ENCODE peak calls at places on chromosomes 2 and 18, in eight cellular contexts. D is stomach, P is cardiac muscle cell, U is OCI-LY7, A is IMR-90, E is GM06990, M is fibroblast of lung, N is lower lobe of right lung. W is an unnamed sample.
A peak's percentile ranks its signal among the peaks of the same experiment; 100 is the strongest.

GRCh38 chr2:235206980-235207579 is 255.3 kb downstream of the SH3BP4 start:
- DNase-seq in D (no peak), P (no peak), U (peak; percentile 42), A (no peak), E (peak; percentile 24), M (no peak), N (no peak), W (no peak)

GRCh38 chr2:185817991-185818390 is 79.4 kb downstream of the FSIP2 start:
- DNase-seq in D (no peak), P (no peak), U (no peak), A (no peak), E (no peak), M (no peak), N (no peak), W (no peak)

GRCh38 chr18:3081558-3081957 is 68.6 kb upstream of the LPIN2 start:
- DNase-seq in D (no peak), P (no peak), U (no peak), A (no peak), E (no peak), M (no peak), N (no peak), W (no peak)

GRCh38 chr2:63055510-63056308 is 5.1 kb downstream of the OTX1 start:
- DNase-seq in D (no peak), P (peak; percentile 20), U (no peak), A (no peak), E (peak; percentile 31), M (no peak), N (no peak), W (no peak)

GRCh38 chr2:85231952-85232351 is 95.8 kb downstream of the TGOLN2 start:
- DNase-seq in D (no peak), P (no peak), U (no peak), A (no peak), E (no peak), M (no peak), N (no peak), W (no peak)

GRCh38 chr18:60895181-60895580 is 438.0 kb upstream of the CDH20 start:
- DNase-seq in D (no peak), P (no peak), U (no peak), A (no peak), E (no peak), M (peak; percentile 9), N (no peak), W (peak; percentile 43)

GRCh38 chr2:29129586-29130281 is 14.5 kb downstream of the CLIP4 start:
- DNase-seq in D (no peak), P (no peak), U (no peak), A (no peak), E (no peak), M (no peak), N (no peak), W (peak; percentile 57)

GRCh38 chr2:237453671-237454070 is 33.4 kb upstream of the MLPH start:
- DNase-seq in D (no peak), P (no peak), U (no peak), A (no peak), E (no peak), M (no peak), N (no peak), W (no peak)

GRCh38 chr2:144965172-144965571 is 445.3 kb upstream of the ZEB2 start:
- DNase-seq in D (no peak), P (no peak), U (no peak), A (no peak), E (no peak), M (no peak), N (no peak), W (no peak)

GRCh38 chr2:170975943-170976270 is 46.9 kb downstream of the GORASP2 start:
- DNase-seq in D (no peak), P (no peak), U (no peak), A (no peak), E (no peak), M (no peak), N (no peak), W (no peak)

GRCh38 chr2:173649527-173650219 is 295.0 kb downstream of the CDCA7 start:
- DNase-seq in D (no peak), P (no peak), U (no peak), A (no peak), E (no peak), M (peak; percentile 64), N (no peak), W (no peak)

GRCh38 chr2:7709907-7710306 is 792.7 kb downstream of the RNF144A start:
- DNase-seq in D (no peak), P (no peak), U (no peak), A (peak; percentile 31), E (no peak), M (no peak), N (no peak), W (no peak)

GRCh38 chr2:238636269-238637073 is 209.7 kb downstream of the ASB1 start:
- DNase-seq in D (no peak), P (no peak), U (no peak), A (peak; percentile 40), E (no peak), M (peak; percentile 39), N (no peak), W (no peak)

GRCh38 chr18:37270046-37270665 is 295.4 kb downstream of the CELF4 start:
- DNase-seq in D (peak; percentile 50), P (peak; percentile 92), U (peak; percentile 12), A (peak; percentile 52), E (no peak), M (peak; percentile 56), N (no peak), W (peak; percentile 61)

GRCh38 chr18:37265382-37265781 is 300.2 kb downstream of the CELF4 start:
- DNase-seq in D (no peak), P (no peak), U (no peak), A (no peak), E (no peak), M (no peak), N (no peak), W (no peak)

GRCh38 chr18:37261988-37262387 is 303.6 kb downstream of the CELF4 start:
- DNase-seq in D (no peak), P (no peak), U (no peak), A (no peak), E (no peak), M (no peak), N (peak; percentile 7), W (no peak)

GRCh38 chr18:37264956-37265355 is 300.6 kb downstream of the CELF4 start:
- DNase-seq in D (no peak), P (no peak), U (no peak), A (no peak), E (no peak), M (no peak), N (no peak), W (no peak)

GRCh38 chr18:37266290-37266689 is 299.3 kb downstream of the CELF4 start:
- DNase-seq in D (no peak), P (peak; percentile 24), U (no peak), A (no peak), E (no peak), M (no peak), N (no peak), W (no peak)
- TF ChIP-seq CTCF in D (no peak), P (no peak), U (no peak), A (peak; percentile 6), E (peak; percentile 43), M (no peak), N (no peak), W (no peak)

GRCh38 chr2:124323321-124323720 is 298.2 kb downstream of the CNTNAP5 start:
- DNase-seq in D (no peak), P (no peak), U (no peak), A (no peak), E (no peak), M (peak; percentile 6), N (no peak), W (peak; percentile 59)

GRCh38 chr2:124320072-124320471 is 295.0 kb downstream of the CNTNAP5 start:
- DNase-seq in D (no peak), P (no peak), U (no peak), A (no peak), E (no peak), M (no peak), N (no peak), W (no peak)

GRCh38 chr2:124327293-124327692 is 302.2 kb downstream of the CNTNAP5 start:
- DNase-seq in D (no peak), P (no peak), U (no peak), A (no peak), E (no peak), M (no peak), N (no peak), W (no peak)

GRCh38 chr2:124328397-124328796 is 303.3 kb downstream of the CNTNAP5 start:
- DNase-seq in D (no peak), P (no peak), U (no peak), A (no peak), E (no peak), M (no peak), N (no peak), W (no peak)

GRCh38 chr2:124325667-124326425 is 300.8 kb downstream of the CNTNAP5 start:
- DNase-seq in D (no peak), P (peak; percentile 11), U (no peak), A (no peak), E (no peak), M (no peak), N (no peak), W (peak; percentile 10)
- TF ChIP-seq CTCF in D (no peak), P (peak; percentile 42), U (peak; percentile 59), A (peak; percentile 7), E (no peak), M (no peak), N (no peak), W (peak; percentile 39)

GRCh38 chr18:35029770-35030169 is 11.4 kb upstream of the MAPRE2 start:
- DNase-seq in D (no peak), P (no peak), U (peak; percentile 31), A (no peak), E (no peak), M (peak; percentile 31), N (no peak), W (peak; percentile 42)
- TF ChIP-seq CTCF in D (no peak), P (no peak), U (no peak), A (no peak), E (peak; percentile 11), M (no peak), N (peak; percentile 20), W (peak; percentile 22)

GRCh38 chr2:226813148-226813701 is 13.6 kb upstream of the IRS1 start:
- DNase-seq in D (no peak), P (no peak), U (peak; percentile 60), A (no peak), E (no peak), M (peak; percentile 11), N (no peak), W (no peak)
- TF ChIP-seq CTCF in D (no peak), P (peak; percentile 45), U (peak; percentile 91), A (peak; percentile 49), E (peak; percentile 74), M (peak; percentile 54), N (no peak), W (peak; percentile 70)

GRCh38 chr2:72983500-72984039 is 66.3 kb downstream of the EMX1 start:
- DNase-seq in D (peak; percentile 52), P (no peak), U (no peak), A (no peak), E (no peak), M (no peak), N (no peak), W (no peak)

GRCh38 chr2:72984172-72984671 is 66.9 kb downstream of the EMX1 start:
- DNase-seq in D (peak; percentile 77), P (peak; percentile 84), U (no peak), A (no peak), E (no peak), M (peak; percentile 14), N (no peak), W (no peak)

GRCh38 chr2:72988041-72988440 is 70.7 kb downstream of the EMX1 start:
- DNase-seq in D (no peak), P (no peak), U (no peak), A (no peak), E (no peak), M (no peak), N (peak; percentile 28), W (no peak)

GRCh38 chr2:72985136-72985535 is 67.8 kb downstream of the EMX1 start:
- DNase-seq in D (no peak), P (no peak), U (no peak), A (no peak), E (no peak), M (no peak), N (peak; percentile 11), W (no peak)

GRCh38 chr2:72985891-72986683 is 68.8 kb downstream of the EMX1 start:
- DNase-seq in D (peak; percentile 72), P (peak; percentile 23), U (no peak), A (no peak), E (no peak), M (no peak), N (peak; percentile 24), W (no peak)
- TF ChIP-seq CTCF in D (no peak), P (no peak), U (no peak), A (no peak), E (no peak), M (no peak), N (no peak), W (no peak)